ENCODE peak calls at places on chromosomes 11 and 22, in five cellular contexts. S, K, B, W and P are unnamed samples.

GRCh38 chr11:27414644-27415043 is 51.6 kb upstream of the CCDC34 start:
- DNase-seq in B (no peak), K (no peak), S (no peak), W (no peak), P (no peak)

GRCh38 chr11:126284829-126285228 is 1.9 kb downstream of the TIRAP start:
- DNase-seq in S (peak), W (peak), K (peak), B (peak), P (no peak)

GRCh38 chr11:77035580-77035979 is 1.4 kb downstream of the B3GNT6 start:
- DNase-seq in K (no peak), S (peak), W (no peak), B (no peak), P (no peak)

GRCh38 chr11:31687256-31687655 is 123.9 kb downstream of the PAX6 start:
- DNase-seq in K (no peak), W (no peak), S (no peak), B (no peak), P (no peak)

GRCh38 chr11:134725211-134725610 is 313.2 kb upstream of the B3GAT1 start:
- DNase-seq in K (no peak), W (no peak), S (no peak), B (no peak), P (no peak)

GRCh38 chr11:73565804-73566203 is 32.1 kb downstream of the FAM168A start:
- DNase-seq in W (no peak), S (no peak), K (no peak), B (no peak), P (no peak)

GRCh38 chr22:42282252-42282942 is 11.9 kb upstream of the TCF20 start:
- DNase-seq in S (no peak), B (no peak), K (no peak), W (no peak), P (no peak)

GRCh38 chr22:44271010-44271500 is 41.7 kb downstream of the SHISAL1 start:
- DNase-seq in S (no peak), W (no peak), K (no peak), B (no peak), P (no peak)

GRCh38 chr11:122642472-122642922 is 13.0 kb upstream of the UBASH3B start:
- DNase-seq in S (no peak), B (no peak), W (no peak), K (peak), P (no peak)

GRCh38 chr11:67160872-67161783 is 42.1 kb downstream of the KDM2A start:
- DNase-seq in B (no peak), K (peak), S (no peak), W (no peak), P (no peak)

GRCh38 chr11:17692006-17692405 is 27.4 kb upstream of the MYOD1 start:
- DNase-seq in B (no peak), S (no peak), W (no peak), K (no peak), P (no peak)

GRCh38 chr11:122308286-122308685 is 192.3 kb upstream of the BLID start:
- DNase-seq in B (no peak), K (no peak), W (no peak), S (no peak), P (no peak)

GRCh38 chr22:36252754-36253522 is at the start of gene APOL1:
- DNase-seq in K (no peak), B (peak), W (no peak), S (peak), P (peak)

GRCh38 chr11:37689951-37690350 is 1091.9 kb upstream of the RAG2 start:
- DNase-seq in S (no peak), K (peak), W (no peak), B (no peak), P (no peak)

GRCh38 chr11:35792148-35792845 is 129.7 kb downstream of the TRIM44 start:
- DNase-seq in S (no peak), K (no peak), B (no peak), W (no peak), P (no peak)

GRCh38 chr22:20216863-20217499 is 51.1 kb downstream of the RTN4R start:
- DNase-seq in K (no peak), B (no peak), S (no peak), W (no peak), P (no peak)

GRCh38 chr22:20316217-20316843 is 3.5 kb downstream of the DGCR6L start:
- DNase-seq in W (no peak), K (no peak), B (no peak), S (no peak), P (no peak)

GRCh38 chr11:75276696-75277095 is 36.1 kb downstream of the TPBGL start:
- DNase-seq in K (no peak), B (no peak), W (no peak), S (no peak), P (peak)

GRCh38 chr22:49877642-49878041 is 24.0 kb downstream of the ZBED4 start:
- DNase-seq in W (no peak), B (no peak), K (no peak), S (no peak), P (no peak)

GRCh38 chr11:65118097-65118837 is 766 bp upstream of the ZNHIT2 start:
- DNase-seq in B (no peak), K (no peak), W (no peak), S (no peak), P (no peak)

GRCh38 chr11:47161134-47161854 is 15.4 kb downstream of the ARFGAP2 start:
- DNase-seq in S (peak), K (no peak), B (peak), W (no peak), P (peak)

GRCh38 chr22:44344407-44344806 is 31.7 kb upstream of the SHISAL1 start:
- DNase-seq in B (no peak), W (no peak), K (no peak), S (no peak), P (no peak)

GRCh38 chr11:118126082-118126838 is 26.4 kb downstream of the SCN4B start:
- DNase-seq in B (no peak), S (no peak), W (no peak), K (no peak), P (no peak)

GRCh38 chr11:77166021-77166420 is 38.0 kb downstream of the MYO7A start:
- DNase-seq in B (no peak), S (no peak), K (no peak), W (no peak), P (no peak)

GRCh38 chr11:74633406-74634393 is 41.3 kb downstream of the POLD3 start:
- DNase-seq in W (no peak), K (no peak), S (no peak), B (no peak), P (no peak)

GRCh38 chr11:123507043-123507442 is 77.0 kb downstream of the GRAMD1B start:
- DNase-seq in S (no peak), K (peak), B (no peak), W (no peak), P (no peak)

GRCh38 chr22:32255217-32255616 is at the start of gene SLC5A4:
- DNase-seq in K (no peak), S (no peak), W (no peak), B (no peak), P (no peak)

GRCh38 chr22:35467788-35468187 is 67.8 kb downstream of the MCM5 start:
- DNase-seq in B (no peak), S (peak), W (no peak), K (peak), P (no peak)

GRCh38 chr22:47899894-47900293 is 1137.4 kb downstream of the TBC1D22A start:
- DNase-seq in S (no peak), W (no peak), B (no peak), K (no peak), P (no peak)

GRCh38 chr11:17378655-17379054 is 9.8 kb downstream of the KCNJ11 start:
- DNase-seq in B (no peak), S (no peak), K (no peak), W (no peak), P (no peak)

GRCh38 chr11:116990061-116990473 is 108.2 kb downstream of the SIK3 start:
- DNase-seq in W (no peak), S (peak), K (peak), B (no peak), P (no peak)

GRCh38 chr11:44980533-44981427 is 30.1 kb upstream of the TP53I11 start:
- DNase-seq in S (peak), B (no peak), W (no peak), K (no peak), P (no peak)

DNA sequence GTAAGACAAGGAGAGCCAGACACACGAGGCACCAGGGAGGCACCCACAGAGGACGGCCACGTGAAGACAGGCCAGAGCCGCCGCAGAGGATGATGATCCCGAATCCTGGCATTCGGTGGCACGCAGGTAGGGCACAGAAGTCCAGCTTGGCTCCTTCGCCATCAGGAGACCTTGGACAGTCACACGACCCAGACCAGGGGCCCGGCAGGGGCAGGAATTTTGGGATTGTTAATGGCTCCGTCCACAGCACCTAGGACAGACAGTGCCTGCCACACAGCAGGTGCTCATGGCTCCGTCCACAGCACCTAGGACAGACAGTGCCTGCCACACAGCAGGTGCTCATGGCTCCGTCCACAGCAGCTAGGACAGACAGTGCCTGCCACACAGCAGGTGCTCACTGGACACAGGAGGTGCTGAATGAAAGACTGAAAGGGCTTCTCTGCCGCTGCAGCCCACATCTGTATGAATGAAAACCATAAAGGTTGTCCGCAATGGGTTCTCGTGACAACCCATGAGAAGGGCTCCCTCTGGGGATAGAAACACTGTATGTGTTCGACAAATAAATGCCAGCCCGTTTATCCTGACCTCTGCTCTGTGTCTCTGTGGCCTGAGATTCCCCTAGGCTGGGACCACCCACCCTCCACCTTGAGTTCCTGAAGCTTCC is 341.6 kb downstream of the CTTN start:
- DNase-seq in W (no peak), B (no peak), S (no peak), K (no peak), P (no peak)
- TF ChIP-seq CTCF in W (no peak), B (no peak), S (no peak), K (no peak), P (no peak)

GRCh38 chr11:69524991-69525411 is 43.5 kb downstream of the LINC01488 start:
- DNase-seq in W (no peak), B (no peak), K (no peak), S (no peak), P (no peak)
- TF ChIP-seq CTCF in W (no peak), B (no peak), K (no peak), S (no peak), P (no peak)

GRCh38 chr11:9125185-9125886 is 33.9 kb upstream of the SCUBE2 start:
- DNase-seq in W (no peak), B (no peak), S (no peak), K (no peak), P (no peak)

GRCh38 chr11:9123595-9124304 is 32.4 kb upstream of the SCUBE2 start:
- DNase-seq in S (no peak), K (no peak), W (no peak), B (no peak), P (no peak)

GRCh38 chr11:9121397-9121796 is 30.0 kb upstream of the SCUBE2 start:
- DNase-seq in B (no peak), K (no peak), W (no peak), S (no peak), P (no peak)

GRCh38 chr11:9118277-9118676 is 26.9 kb upstream of the SCUBE2 start:
- DNase-seq in S (no peak), K (peak), W (no peak), B (no peak), P (no peak)

GRCh38 chr11:9120659-9121350 is 29.4 kb upstream of the SCUBE2 start:
- DNase-seq in K (no peak), S (no peak), B (no peak), W (no peak), P (no peak)
- TF ChIP-seq CTCF in K (no peak), S (no peak), B (no peak), W (no peak), P (no peak)

GRCh38 chr22:27714076-27714475 is 87.5 kb downstream of the MN1 start:
- DNase-seq in S (no peak), W (no peak), K (no peak), B (no peak), P (no peak)

GRCh38 chr22:27717094-27717493 is 84.5 kb downstream of the MN1 start:
- DNase-seq in B (no peak), K (no peak), W (no peak), S (no peak), P (no peak)

GRCh38 chr22:27716074-27716473 is 85.5 kb downstream of the MN1 start:
- DNase-seq in K (no peak), W (no peak), B (no peak), S (no peak), P (no peak)

GRCh38 chr22:27711756-27712155 is 89.8 kb downstream of the MN1 start:
- DNase-seq in K (no peak), W (no peak), S (no peak), B (no peak), P (no peak)

DNA sequence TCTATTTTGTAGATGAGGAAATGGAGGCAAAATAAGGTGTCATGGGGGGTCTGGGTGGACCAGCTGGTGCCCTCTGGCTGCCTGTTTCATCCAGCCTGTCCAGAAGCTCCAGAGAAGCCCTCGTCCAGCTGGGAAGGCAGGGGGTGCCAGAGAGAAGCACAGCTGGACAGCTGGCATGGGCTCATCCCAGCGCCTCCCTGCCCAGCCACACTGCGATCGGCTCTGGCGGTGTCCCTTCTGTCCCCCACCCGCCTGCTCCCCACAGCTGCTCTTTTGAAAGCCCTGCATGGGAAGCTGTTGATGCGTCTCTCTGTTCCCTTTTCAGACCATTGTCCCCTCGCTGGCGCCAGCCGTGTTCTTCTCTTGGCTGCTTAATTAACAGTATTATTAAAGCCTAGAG is 86.5 kb downstream of the MN1 start:
- DNase-seq in K (no peak), W (no peak), B (no peak), S (no peak), P (no peak)
- TF ChIP-seq CTCF in K (no peak), W (no peak), B (no peak), S (no peak), P (no peak)

GRCh38 chr22:30591588-30592359 is at the start of gene PES1:
- DNase-seq in K (peak), S (peak), W (peak), B (peak), P (peak)
- TF ChIP-seq CTCF in K (no peak), S (no peak), W (no peak), B (no peak), P (no peak)

DNA sequence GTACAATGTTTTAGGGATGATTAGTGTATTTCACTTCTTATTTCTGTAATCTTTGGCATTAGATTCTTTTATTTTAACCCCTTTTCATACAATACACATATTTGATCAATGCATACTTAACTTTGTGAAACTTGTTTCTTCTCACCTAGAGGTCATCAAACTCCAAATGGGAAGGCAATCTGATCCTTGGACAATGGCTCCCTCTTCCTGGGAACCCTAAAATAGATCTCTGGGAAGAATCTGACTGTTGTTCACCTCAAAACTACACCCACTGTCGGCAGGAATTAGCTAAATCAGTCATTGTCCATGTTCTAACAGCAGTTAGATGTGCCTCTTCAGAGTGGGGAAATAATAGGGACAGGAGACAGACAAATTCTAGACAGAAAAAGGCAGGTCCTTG is 707.4 kb upstream of the CHORDC1 start:
- DNase-seq in S (no peak), K (no peak), B (no peak), W (no peak), P (no peak)
- TF ChIP-seq CTCF in S (no peak), K (no peak), B (no peak), W (no peak), P (no peak)

GRCh38 chr11:12485328-12485727 is 108.0 kb downstream of the PARVA start:
- DNase-seq in K (no peak), B (no peak), W (no peak), S (no peak), P (no peak)
- TF ChIP-seq CTCF in K (peak), B (no peak), W (no peak), S (no peak), P (no peak)

GRCh38 chr11:20033806-20034205 is 126.5 kb downstream of the DBX1 start:
- DNase-seq in W (no peak), B (no peak), K (no peak), S (no peak), P (no peak)
- TF ChIP-seq CTCF in W (no peak), B (no peak), K (no peak), S (no peak), P (no peak)